ENCODE peak calls at places on chromosomes 12 and 14, in six cellular contexts. P, X, E, V, F and G are unnamed samples.

GRCh38 chr12:6347367-6348338 is 5.8 kb upstream of the TNFRSF1A start:
- DNase-seq in P (no peak), X (no peak), E (no peak), V (no peak), F (no peak), G (no peak)

GRCh38 chr12:32983968-32984367 is 87.4 kb upstream of the PKP2 start:
- DNase-seq in P (no peak), X (no peak), E (peak), V (no peak), F (peak), G (no peak)

GRCh38 chr12:89335452-89336244 is 16.7 kb downstream of the DUSP6 start:
- DNase-seq in P (no peak), X (no peak), E (no peak), V (no peak), F (no peak), G (no peak)

GRCh38 chr14:58887931-58888330 is 250.2 kb downstream of the DACT1 start:
- DNase-seq in P (no peak), X (no peak), E (no peak), V (no peak), F (no peak), G (no peak)

GRCh38 chr12:113374823-113375428 is 16.5 kb downstream of the PLBD2 start:
- DNase-seq in P (no peak), X (no peak), E (no peak), V (no peak), F (no peak), G (no peak)

GRCh38 chr12:124396544-124397398 is 101.9 kb downstream of the RFLNA start:
- DNase-seq in P (no peak), X (no peak), E (no peak), V (peak), F (no peak), G (no peak)

GRCh38 chr12:114384746-114385145 is 21.2 kb downstream of the TBX5 start:
- DNase-seq in P (no peak), X (no peak), E (no peak), V (no peak), F (no peak), G (no peak)

GRCh38 chr12:112961074-112961473 is 17.2 kb upstream of the OAS2 start:
- DNase-seq in P (no peak), X (no peak), E (peak), V (no peak), F (no peak), G (no peak)

GRCh38 chr14:72142328-72142727 is 210.1 kb downstream of the RGS6 start:
- DNase-seq in P (no peak), X (peak), E (no peak), V (no peak), F (peak), G (no peak)